ENCODE peak calls at places on chromosome 17, in six cellular contexts. S, L, E, Q, Z and X are unnamed samples.
A peak's percentile ranks its signal among the peaks of the same experiment; 100 is the strongest.

GRCh38 chr17:60442271-60443201 is 20.2 kb downstream of the CHCT1 start:
- DNase-seq in S (no peak), E (no peak), Q (peak; percentile 57), L (no peak), Z (no peak), X (no peak)

GRCh38 chr17:76642994-76643393 is 563 bp downstream of the ST6GALNAC1 start:
- DNase-seq in S (no peak), L (no peak), Z (no peak), Q (no peak), E (no peak), X (peak; percentile 23)

GRCh38 chr17:77128895-77129567 is 11.7 kb upstream of the SEC14L1 start:
- DNase-seq in L (no peak), S (no peak), E (no peak), Q (no peak), Z (no peak), X (no peak)

GRCh38 chr17:61454095-61454931 is 2.1 kb downstream of the TBX4 start:
- DNase-seq in L (no peak), Z (no peak), E (no peak), Q (no peak), S (no peak), X (no peak)

GRCh38 chr17:82490512-82491195 is 28.9 kb upstream of the FOXK2 start:
- DNase-seq in Z (no peak), E (no peak), L (peak; percentile 57), S (no peak), Q (no peak), X (no peak)

GRCh38 chr17:60817187-60817586 is 139.5 kb downstream of the BCAS3 start:
- DNase-seq in Q (no peak), E (no peak), S (no peak), L (no peak), Z (no peak), X (no peak)

GRCh38 chr17:21287703-21288449 is 3.4 kb downstream of the MAP2K3 start:
- DNase-seq in L (peak; percentile 30), Z (peak; percentile 97), E (peak; percentile 95), S (peak; percentile 95), Q (peak; percentile 84), X (peak; percentile 93)

GRCh38 chr17:2545393-2545792 is 33.7 kb upstream of the METTL16 start:
- DNase-seq in Z (no peak), E (peak; percentile 27), S (no peak), L (no peak), Q (no peak), X (no peak)

GRCh38 chr17:65287040-65287439 is 149.9 kb downstream of the RGS9 start:
- DNase-seq in Z (no peak), E (no peak), S (no peak), L (no peak), Q (no peak), X (no peak)

GRCh38 chr17:6910987-6911603 is 79.6 kb upstream of the TEKT1 start:
- DNase-seq in Z (peak; percentile 43), S (no peak), E (no peak), Q (peak; percentile 47), L (peak; percentile 8), X (peak; percentile 51)

GRCh38 chr17:42133461-42134041 is 10.9 kb downstream of the HSPB9 start:
- DNase-seq in Q (no peak), Z (no peak), E (no peak), L (peak; percentile 55), S (no peak), X (peak; percentile 41)

GRCh38 chr17:64001763-64002529 is 3.8 kb downstream of the PRR29 start:
- DNase-seq in L (no peak), S (no peak), Z (no peak), Q (no peak), E (no peak), X (no peak)

GRCh38 chr17:80682372-80682771 is 137.7 kb downstream of the RPTOR start:
- DNase-seq in S (no peak), Q (no peak), Z (no peak), L (no peak), E (no peak), X (no peak)

GRCh38 chr17:146546-146945 is 9.2 kb downstream of the SCGB1C2 start:
- DNase-seq in S (no peak), L (no peak), Q (no peak), Z (no peak), E (peak; percentile 6), X (no peak)

GRCh38 chr17:30449480-30449879 is 27.7 kb upstream of the GOSR1 start:
- DNase-seq in Z (no peak), S (peak; percentile 4), E (no peak), Q (peak; percentile 64), L (no peak), X (no peak)

GRCh38 chr17:74274060-74274702 is at the start of gene DNAI2:
- DNase-seq in S (no peak), Q (no peak), L (no peak), Z (no peak), E (no peak), X (no peak)

GRCh38 chr17:64277831-64278562 is 14.9 kb upstream of the TEX2 start:
- DNase-seq in Z (no peak), L (no peak), Q (peak; percentile 10), S (no peak), E (no peak), X (no peak)

GRCh38 chr17:29682054-29682453 is 59.3 kb upstream of the CORO6 start:
- DNase-seq in S (no peak), Z (no peak), E (no peak), Q (no peak), L (no peak), X (no peak)

GRCh38 chr17:11334493-11334892 is 93.5 kb downstream of the SHISA6 start:
- DNase-seq in Z (no peak), Q (no peak), S (no peak), L (no peak), E (no peak), X (no peak)

GRCh38 chr17:81231121-81231645 is 7.7 kb downstream of the TEPSIN start:
- DNase-seq in Z (no peak), E (no peak), L (no peak), S (no peak), Q (no peak), X (no peak)

GRCh38 chr17:8797621-8798175 is 1.5 kb downstream of the MFSD6L start:
- DNase-seq in S (no peak), Q (no peak), E (no peak), L (no peak), Z (no peak), X (no peak)

GRCh38 chr17:30226878-30227277 is 8.6 kb downstream of the SLC6A4 start:
- DNase-seq in E (no peak), Q (no peak), Z (no peak), S (no peak), L (no peak), X (no peak)

GRCh38 chr17:60809421-60809820 is 131.8 kb downstream of the BCAS3 start:
- DNase-seq in Q (no peak), S (no peak), Z (no peak), E (no peak), L (no peak), X (no peak)

GRCh38 chr17:44279586-44280344 is 11.8 kb upstream of the SLC4A1 start:
- DNase-seq in L (no peak), S (peak; percentile 72), Z (peak; percentile 19), E (peak; percentile 78), Q (peak; percentile 42), X (no peak)

GRCh38 chr17:40313660-40314556 is 4.9 kb downstream of the RARA start:
- DNase-seq in E (no peak), S (no peak), Q (no peak), Z (no peak), L (no peak), X (no peak)

GRCh38 chr17:21286066-21286770 is 1.7 kb downstream of the MAP2K3 start:
- DNase-seq in E (peak; percentile 86), L (peak; percentile 49), Q (peak; percentile 31), S (peak; percentile 73), Z (no peak), X (no peak)

GRCh38 chr17:75518201-75518600 is 1.9 kb downstream of the TSEN54 start:
- DNase-seq in S (no peak), E (no peak), Q (no peak), L (no peak), Z (peak; percentile 76), X (no peak)

GRCh38 chr17:18184143-18185007 is 747 bp downstream of the ALKBH5 start:
- DNase-seq in Q (peak; percentile 37), S (peak; percentile 59), E (peak; percentile 45), L (no peak), Z (peak; percentile 73), X (peak; percentile 56)

GRCh38 chr17:67431210-67432015 is 54.3 kb downstream of the PITPNC1 start:
- DNase-seq in Q (no peak), S (no peak), L (no peak), Z (peak; percentile 69), E (no peak), X (no peak)

GRCh38 chr17:38395090-38395489 is 33.2 kb upstream of the ARHGAP23 start:
- DNase-seq in L (no peak), E (no peak), Q (no peak), Z (no peak), S (no peak), X (no peak)

GRCh38 chr17:850828-851759 is 68.9 kb downstream of the MRM3 start:
- DNase-seq in Q (no peak), S (no peak), L (no peak), Z (no peak), E (peak; percentile 29), X (no peak)

GRCh38 chr17:64741924-64742670 is 80.0 kb upstream of the SMURF2 start:
- DNase-seq in L (no peak), E (peak; percentile 66), Z (no peak), Q (no peak), S (no peak), X (no peak)

GRCh38 chr17:77832180-77832560 is 126.3 kb upstream of the TNRC6C start:
- DNase-seq in E (peak; percentile 4), L (no peak), Q (no peak), Z (no peak), S (no peak), X (no peak)

GRCh38 chr17:12545877-12546513 is 119.7 kb upstream of the MYOCD start:
- DNase-seq in Q (peak; percentile 26), L (peak; percentile 1), Z (peak; percentile 1), S (no peak), E (no peak), X (no peak)